ENCODE peak calls at places on chromosomes 7 and 10, in six cellular contexts. H is KBM-7, G is NCI-H748 treated with DMSO at 0.1 percent for 48 hours, S is progenitor cell of endocrine pancreas, N is activated gamma-delta T cell, P is COLO829. E is an unnamed sample.

GRCh38 chr10:104345512-104345911 is 7.2 kb upstream of the ITPRIP start:
- DNase-seq in H (no peak), G (no peak), S (no peak), N (no peak), P (no peak), E (no peak)

GRCh38 chr10:107424628-107425027 is 260.1 kb upstream of the SORCS1 start:
- DNase-seq in H (no peak), G (no peak), S (no peak), N (no peak), P (no peak), E (no peak)

GRCh38 chr10:95290801-95291633 is at the start of gene PDLIM1:
- DNase-seq in H (peak; percentile 61), G (no peak), S (peak; percentile 65), N (peak; percentile 35), P (no peak), E (peak; percentile 88)

GRCh38 chr7:30996883-30997282 is 33.1 kb downstream of the GHRHR start:
- DNase-seq in H (no peak), G (no peak), S (no peak), N (no peak), P (no peak), E (no peak)

GRCh38 chr10:88735661-88736060 is 24.2 kb upstream of the LIPN start:
- DNase-seq in H (no peak), G (no peak), S (no peak), N (no peak), P (no peak), E (no peak)

GRCh38 chr10:74991435-74991834 is 120.0 kb upstream of the SAMD8 start:
- DNase-seq in H (peak; percentile 36), G (no peak), S (no peak), N (no peak), P (peak; percentile 35), E (peak; percentile 57)

GRCh38 chr7:55018361-55019328 is at the start of gene EGFR:
- DNase-seq in H (no peak), G (peak; percentile 33), S (peak; percentile 68), N (no peak), P (no peak), E (peak; percentile 79)

GRCh38 chr7:90111-91063 is 102.0 kb upstream of the FAM20C start:
- DNase-seq in H (no peak), G (no peak), S (no peak), N (no peak), P (no peak), E (no peak)

GRCh38 chr7:155864991-155865690 is 52.9 kb upstream of the SHH start:
- DNase-seq in H (no peak), G (no peak), S (no peak), N (no peak), P (no peak), E (no peak)

E was measured in Caco-2.